ENCODE peak calls at places on chromosome 18, in nine cellular contexts. P is endodermal cell; M is heart left ventricle; H is head of caudate nucleus; A is ELR; V is AG09309; R is MCF 10A; F is GM10248; O is activated effector memory CD4-positive, alpha-beta T cell treated with anti-CD3 and anti-CD28 coated beads, Interleukin-2, amount 50 U/mL, for 16 hours. U is an unnamed sample.

GRCh38 chr18:37497836-37498518 is 67.6 kb downstream of the CELF4 start:
- DNase-seq in P (no peak), M (no peak), H (no peak), A (no peak), V (no peak), R (peak), F (no peak), O (no peak), U (no peak)

GRCh38 chr18:56645415-56646016 is 5.6 kb upstream of the WDR7 start:
- DNase-seq in P (no peak), M (no peak), H (no peak), A (peak), V (no peak), R (peak), F (no peak), O (no peak), U (no peak)

GRCh38 chr18:75247601-75248421 is 37.2 kb downstream of the TSHZ1 start:
- DNase-seq in P (no peak), M (no peak), H (no peak), A (peak), V (peak), R (peak), F (no peak), O (no peak), U (peak)

GRCh38 chr18:54822872-54823845 is 5.1 kb upstream of the RAB27B start:
- DNase-seq in P (no peak), M (no peak), H (no peak), A (peak), V (peak), R (peak), F (no peak), O (no peak), U (peak)

GRCh38 chr18:14924226-14924625 is 176.3 kb downstream of the ANKRD30B start:
- DNase-seq in P (no peak), M (no peak), H (no peak), A (no peak), V (no peak), R (no peak), F (no peak), O (no peak), U (peak)

GRCh38 chr18:13376841-13377351 is 158.3 kb downstream of the LDLRAD4 start:
- DNase-seq in P (peak), M (no peak), H (no peak), A (no peak), V (no peak), R (no peak), F (no peak), O (peak), U (no peak)

GRCh38 chr18:59029663-59030421 is 109.8 kb upstream of the SEC11C start:
- DNase-seq in P (no peak), M (no peak), H (peak), A (no peak), V (no peak), R (no peak), F (no peak), O (no peak), U (no peak)

GRCh38 chr18:33212363-33212762 is 228.2 kb downstream of the CCDC178 start:
- DNase-seq in P (no peak), M (no peak), H (no peak), A (no peak), V (no peak), R (peak), F (no peak), O (no peak), U (peak)

GRCh38 chr18:2410688-2411087 is 160.6 kb downstream of the METTL4 start:
- DNase-seq in P (no peak), M (no peak), H (no peak), A (peak), V (no peak), R (peak), F (no peak), O (no peak), U (peak)

GRCh38 chr18:77161954-77162353 is 29.4 kb upstream of the MBP start:
- DNase-seq in P (no peak), M (no peak), H (no peak), A (peak), V (no peak), R (peak), F (no peak), O (no peak), U (no peak)

GRCh38 chr18:78101091-78101490 is 851.4 kb downstream of the GALR1 start:
- DNase-seq in P (no peak), M (no peak), H (no peak), A (no peak), V (no peak), R (no peak), F (no peak), O (no peak), U (no peak)

GRCh38 chr18:73381361-73382031 is 513.7 kb upstream of the NETO1 start:
- DNase-seq in P (no peak), M (no peak), H (no peak), A (peak), V (no peak), R (peak), F (no peak), O (no peak), U (no peak)

GRCh38 chr18:29840101-29840500 is 1202.4 kb downstream of the DSC3 start:
- DNase-seq in P (no peak), M (no peak), H (no peak), A (peak), V (peak), R (peak), F (no peak), O (no peak), U (peak)

GRCh38 chr18:31227497-31228229 is 65.0 kb upstream of the DSC1 start:
- DNase-seq in P (no peak), M (no peak), H (no peak), A (no peak), V (no peak), R (no peak), F (no peak), O (no peak), U (no peak)

GRCh38 chr18:47594063-47594462 is 336.4 kb downstream of the SMAD2 start:
- DNase-seq in P (no peak), M (no peak), H (peak), A (no peak), V (no peak), R (no peak), F (no peak), O (no peak), U (no peak)

GRCh38 chr18:38402509-38402908 is 836.9 kb upstream of the CELF4 start:
- DNase-seq in P (no peak), M (no peak), H (no peak), A (no peak), V (no peak), R (no peak), F (no peak), O (no peak), U (no peak)

GRCh38 chr18:75884728-75885127 is 457.2 kb upstream of the SMIM21 start:
- DNase-seq in P (peak), M (no peak), H (no peak), A (no peak), V (no peak), R (no peak), F (no peak), O (no peak), U (no peak)

GRCh38 chr18:77001041-77001440 is 131.5 kb downstream of the MBP start:
- DNase-seq in P (peak), M (no peak), H (no peak), A (no peak), V (no peak), R (no peak), F (no peak), O (no peak), U (no peak)

GRCh38 chr18:76991021-76991688 is 141.4 kb downstream of the MBP start:
- DNase-seq in P (peak), M (no peak), H (no peak), A (no peak), V (no peak), R (no peak), F (no peak), O (no peak), U (no peak)

GRCh38 chr18:3671181-3671580 is 221.2 kb downstream of the TGIF1 start:
- DNase-seq in P (peak), M (no peak), H (no peak), A (no peak), V (no peak), R (no peak), F (no peak), O (no peak), U (no peak)

GRCh38 chr18:12485479-12486105 is 77.9 kb downstream of the PRELID3A start:
- DNase-seq in P (no peak), M (no peak), H (no peak), A (no peak), V (no peak), R (peak), F (no peak), O (no peak), U (no peak)

GRCh38 chr18:48742304-48742703 is 203.5 kb downstream of the CTIF start:
- DNase-seq in P (no peak), M (no peak), H (no peak), A (no peak), V (no peak), R (no peak), F (no peak), O (no peak), U (no peak)

GRCh38 chr18:50955246-50955645 is 12.6 kb upstream of the ELAC1 start:
- DNase-seq in P (peak), M (no peak), H (no peak), A (no peak), V (no peak), R (no peak), F (no peak), O (no peak), U (no peak)

GRCh38 chr18:10113156-10114022 is 199.6 kb downstream of the VAPA start:
- DNase-seq in P (no peak), M (no peak), H (no peak), A (no peak), V (peak), R (peak), F (no peak), O (no peak), U (no peak)

GRCh38 chr18:46387426-46388131 is 269.4 kb downstream of the LOXHD1 start:
- DNase-seq in P (no peak), M (no peak), H (no peak), A (no peak), V (no peak), R (peak), F (no peak), O (no peak), U (no peak)

GRCh38 chr18:79754831-79755351 is 42.8 kb upstream of the KCNG2 start:
- DNase-seq in P (no peak), M (no peak), H (no peak), A (no peak), V (no peak), R (no peak), F (no peak), O (peak), U (no peak)

U was measured in HT1080.